ENCODE peak calls at places on chromosomes 11 and 22, in nine cellular contexts. I, E, L, X, J, W, Q, Y and H are unnamed samples. For H3K27me3, the result is how much of the 10 kb centered on the place peaks cover.

GRCh38 chr22:48744967-48745841 is 1082.5 kb downstream of the BRD1 start:
- DNase-seq in I (no peak), E (no peak), L (no peak), X (no peak), J (no peak), W (no peak), Q (no peak), Y (no peak), H (peak)

GRCh38 chr11:95044010-95044409 is 5.2 kb upstream of the KDM4F start:
- DNase-seq in I (no peak), E (no peak), L (no peak), X (no peak), J (no peak), W (no peak), Q (no peak), Y (no peak), H (no peak)

GRCh38 chr11:36350137-36350513 is 54.0 kb downstream of the PRR5L start:
- DNase-seq in I (no peak), E (no peak), L (no peak), X (no peak), J (no peak), W (no peak), Q (no peak), Y (no peak), H (no peak)

GRCh38 chr11:59212744-59213573 is at the start of gene MPEG1:
- DNase-seq in I (peak), E (no peak), L (no peak), X (no peak), J (no peak), W (no peak), Q (no peak), Y (no peak), H (no peak)

GRCh38 chr11:77081381-77081851 is 14.6 kb downstream of the CAPN5 start:
- DNase-seq in I (no peak), E (no peak), L (peak), X (peak), J (no peak), W (no peak), Q (no peak), Y (no peak), H (no peak)

GRCh38 chr11:110629594-110629993 is 82.6 kb downstream of the ARHGAP20 start:
- DNase-seq in I (no peak), E (no peak), L (peak), X (no peak), J (no peak), W (no peak), Q (no peak), Y (no peak), H (no peak)

GRCh38 chr11:134098566-134099184 is 29.8 kb downstream of the JAM3 start:
- DNase-seq in I (no peak), E (no peak), L (no peak), X (no peak), J (peak), W (peak), Q (no peak), Y (no peak), H (no peak)

GRCh38 chr11:2573240-2574042 is 126.4 kb downstream of the KCNQ1OT1 start:
- DNase-seq in I (no peak), E (no peak), L (peak), X (peak), J (no peak), W (no peak), Q (no peak), Y (no peak), H (no peak)

GRCh38 chr22:24550028-24550901 is 4.7 kb downstream of the GUCD1 start:
- DNase-seq in I (no peak), E (no peak), L (no peak), X (no peak), J (no peak), W (peak), Q (peak), Y (no peak), H (no peak)

GRCh38 chr11:70290341-70291065 is 20.0 kb downstream of the PPFIA1 start:
- DNase-seq in I (no peak), E (no peak), L (no peak), X (no peak), J (no peak), W (no peak), Q (no peak), Y (no peak), H (no peak)

GRCh38 chr11:95641506-95641905 is 148.1 kb downstream of the FAM76B start:
- DNase-seq in I (peak), E (no peak), L (peak), X (no peak), J (no peak), W (no peak), Q (no peak), Y (no peak), H (no peak)

GRCh38 chr11:74636633-74637184 is 44.3 kb downstream of the POLD3 start:
- DNase-seq in I (no peak), E (peak), L (no peak), X (no peak), J (no peak), W (no peak), Q (no peak), Y (peak), H (no peak)

GRCh38 chr11:8870461-8871282 is 40.3 kb upstream of the AKIP1 start:
- DNase-seq in I (peak), E (peak), L (peak), X (peak), J (peak), W (no peak), Q (peak), Y (peak), H (no peak)

GRCh38 chr22:19766235-19766505 is 5.6 kb downstream of the TBX1 start:
- DNase-seq in I (no peak), E (no peak), L (no peak), X (peak), J (no peak), W (no peak), Q (no peak), Y (no peak), H (no peak)

GRCh38 chr11:36233226-36233625 is 56.0 kb downstream of the COMMD9 start:
- DNase-seq in I (no peak), E (peak), L (no peak), X (no peak), J (no peak), W (no peak), Q (no peak), Y (no peak), H (no peak)

GRCh38 chr22:38996105-38996504 is 14.0 kb downstream of the APOBEC3B start:
- DNase-seq in I (no peak), E (no peak), L (no peak), X (no peak), J (no peak), W (no peak), Q (no peak), Y (no peak), H (no peak)

GRCh38 chr11:7514099-7514725 is 413 bp downstream of the PPFIBP2 start:
- DNase-seq in I (no peak), E (no peak), L (peak), X (peak), J (peak), W (no peak), Q (peak), Y (no peak), H (peak)

GRCh38 chr22:29382575-29383328 is 5.6 kb downstream of the AP1B1 start:
- DNase-seq in I (no peak), E (peak), L (no peak), X (no peak), J (no peak), W (no peak), Q (no peak), Y (no peak), H (no peak)

GRCh38 chr11:77141034-77141433 is 13.0 kb downstream of the MYO7A start:
- DNase-seq in I (no peak), E (peak), L (no peak), X (no peak), J (no peak), W (no peak), Q (no peak), Y (no peak), H (no peak)

GRCh38 chr11:19814421-19814820 is 101.8 kb downstream of the NAV2 start:
- DNase-seq in I (no peak), E (no peak), L (no peak), X (no peak), J (no peak), W (no peak), Q (no peak), Y (no peak), H (no peak)

GRCh38 chr11:110296226-110297081 is at the start of gene RDX:
- DNase-seq in I (peak), E (peak), L (peak), X (peak), J (peak), W (no peak), Q (peak), Y (no peak), H (peak)

GRCh38 chr22:47292546-47293320 is 530.3 kb downstream of the TBC1D22A start:
- DNase-seq in I (no peak), E (no peak), L (no peak), X (no peak), J (no peak), W (no peak), Q (no peak), Y (no peak), H (no peak)

GRCh38 chr11:38680746-38681145 is 2082.7 kb upstream of the RAG2 start:
- DNase-seq in I (no peak), E (no peak), L (no peak), X (no peak), J (no peak), W (no peak), Q (no peak), Y (no peak), H (no peak)

GRCh38 chr22:47591016-47591415 is 828.6 kb downstream of the TBC1D22A start:
- DNase-seq in I (no peak), E (no peak), L (no peak), X (peak), J (no peak), W (no peak), Q (no peak), Y (no peak), H (no peak)

GRCh38 chr22:40204331-40205116 is 26.8 kb downstream of the TNRC6B start:
- DNase-seq in I (no peak), E (no peak), L (no peak), X (no peak), J (no peak), W (no peak), Q (peak), Y (no peak), H (no peak)

GRCh38 chr11:88576741-88577140 is 239.2 kb upstream of the CTSC start:
- DNase-seq in I (no peak), E (no peak), L (no peak), X (no peak), J (no peak), W (no peak), Q (no peak), Y (no peak), H (no peak)

DNA sequence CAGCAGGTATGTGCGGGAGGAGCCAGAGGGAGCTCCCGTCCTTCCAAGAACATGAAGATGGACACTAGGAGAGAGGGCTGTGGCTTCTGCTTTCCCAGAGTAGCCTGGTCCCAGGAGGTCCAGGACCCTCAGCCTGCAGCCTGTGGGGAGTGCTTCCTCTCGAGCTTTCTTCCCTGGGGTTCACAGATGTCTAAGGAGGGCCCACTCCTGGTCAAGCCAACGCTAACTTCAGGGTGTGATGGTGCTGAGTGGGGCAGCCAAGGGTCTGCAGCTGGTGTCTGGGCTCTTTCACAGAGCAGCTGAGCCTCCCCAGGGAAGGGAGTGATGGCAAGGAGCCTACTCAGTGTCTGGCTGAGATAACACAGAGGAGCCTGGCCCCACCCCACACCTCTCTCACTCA is 3.3 kb downstream of the POU2F3 start:
- DNase-seq in I (no peak), E (no peak), L (no peak), X (no peak), J (no peak), W (no peak), Q (no peak), Y (no peak), H (no peak)
- H3K27me3 ChIP-seq in I (under half), E (half or more), L (half or more), X (under half), J (half or more), W (under half), Q (half or more), Y (half or more), H (under half)

GRCh38 chr11:130159139-130159538 is 443 bp upstream of the ST14 start:
- DNase-seq in I (no peak), E (no peak), L (no peak), X (no peak), J (no peak), W (no peak), Q (no peak), Y (no peak), H (no peak)

GRCh38 chr11:130162733-130163132 is 3.2 kb downstream of the ST14 start:
- DNase-seq in I (no peak), E (no peak), L (no peak), X (no peak), J (peak), W (no peak), Q (no peak), Y (no peak), H (no peak)

GRCh38 chr11:130159657-130160459 is at the start of gene ST14:
- DNase-seq in I (no peak), E (no peak), L (peak), X (no peak), J (peak), W (no peak), Q (no peak), Y (no peak), H (no peak)

GRCh38 chr11:130161441-130161840 is 1.9 kb downstream of the ST14 start:
- DNase-seq in I (no peak), E (no peak), L (no peak), X (no peak), J (no peak), W (no peak), Q (no peak), Y (no peak), H (no peak)

DNA sequence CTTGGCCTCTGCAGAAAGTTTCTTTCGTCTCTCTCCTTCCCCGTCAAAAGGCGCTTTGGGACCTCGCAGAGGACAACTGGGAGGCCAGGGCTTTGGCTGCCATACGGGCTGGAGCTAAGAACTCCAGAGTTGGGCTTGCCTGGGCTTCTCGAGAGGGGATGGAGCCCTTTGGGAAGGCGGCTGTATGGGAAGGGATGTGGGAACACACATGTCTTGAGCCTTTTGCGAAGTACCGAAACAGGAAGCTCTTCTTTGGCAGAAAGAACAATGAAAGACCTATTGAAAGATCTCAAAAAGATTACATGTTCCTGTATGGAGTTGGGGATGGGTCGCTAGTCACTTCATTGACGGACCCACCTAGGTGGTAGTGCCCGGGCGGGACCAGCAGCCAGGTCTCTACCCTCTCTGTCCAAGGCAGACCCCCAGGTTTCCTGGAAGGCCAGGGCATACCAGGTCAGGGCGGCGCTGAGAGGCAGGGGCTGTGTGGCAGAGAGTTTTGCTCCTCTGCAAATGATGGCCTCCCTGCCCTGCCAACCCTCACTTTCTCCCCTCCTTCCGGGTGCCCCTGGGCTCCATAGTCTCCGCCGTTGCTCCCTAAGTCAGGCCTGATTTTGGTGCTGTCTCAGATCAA is 993 bp downstream of the ST14 start:
- DNase-seq in I (no peak), E (no peak), L (no peak), X (no peak), J (no peak), W (no peak), Q (no peak), Y (no peak), H (no peak)
- H3K4me3 ChIP-seq in I (no peak), E (no peak), L (peak), X (peak), J (no peak), W (peak), Q (peak), Y (peak), H (no peak)

DNA sequence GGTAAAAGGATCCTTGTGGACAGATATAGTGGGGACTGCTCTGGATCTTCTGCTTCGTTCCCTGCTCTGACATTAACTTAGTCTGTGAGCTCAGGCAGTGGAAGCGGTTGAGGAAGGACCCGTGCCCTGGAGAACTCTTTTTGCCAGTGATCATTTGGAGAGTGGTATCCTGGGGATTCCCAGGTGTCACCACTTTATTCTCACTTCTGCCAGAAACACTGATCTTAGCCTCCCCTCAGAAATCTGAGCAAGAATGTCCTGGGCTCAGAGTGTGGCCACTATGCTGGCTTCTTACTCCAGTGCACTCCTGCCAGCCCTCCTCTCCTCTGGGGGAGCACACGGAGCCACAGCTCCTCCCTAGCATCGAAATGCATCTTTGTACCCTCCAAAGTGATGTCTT is 7.6 kb upstream of the PHOX2A start:
- DNase-seq in I (no peak), E (no peak), L (no peak), X (no peak), J (no peak), W (no peak), Q (no peak), Y (no peak), H (no peak)
- H3K27me3 ChIP-seq in I (under half), E (under half), L (under half), X (under half), J (under half), W (under half), Q (half or more), Y (under half), H (under half)

GRCh38 chr11:830295-831131 is 2.2 kb upstream of the CD151 start:
- DNase-seq in I (peak), E (peak), L (peak), X (peak), J (peak), W (no peak), Q (peak), Y (no peak), H (peak)
- H3K4me3 ChIP-seq in I (peak), E (no peak), L (peak), X (peak), J (peak), W (peak), Q (peak), Y (peak), H (peak)